ENCODE peak calls at places on chromosomes 5 and 9, in seven cellular contexts. Y, L, N, G, F, W and K are unnamed samples.
A peak's percentile ranks its signal among the peaks of the same experiment; 100 is the strongest.

GRCh38 chr5:138439537-138440225 is 824 bp downstream of the REEP2 start:
- DNase-seq in Y (no peak), L (no peak), N (peak; percentile 3), G (no peak), F (no peak), W (no peak), K (no peak)

GRCh38 chr5:41871866-41872265 is 1.6 kb upstream of the OXCT1 start:
- DNase-seq in Y (no peak), L (peak; percentile 32), N (peak; percentile 33), G (no peak), F (no peak), W (peak; percentile 47), K (peak; percentile 22)

GRCh38 chr9:114078781-114079156 is 669 bp upstream of the AMBP start:
- DNase-seq in Y (no peak), L (no peak), N (no peak), G (no peak), F (no peak), W (no peak), K (no peak)

GRCh38 chr5:378301-378891 is 56.9 kb downstream of the AHRR start:
- DNase-seq in Y (no peak), L (no peak), N (peak; percentile 88), G (peak; percentile 13), F (no peak), W (no peak), K (no peak)

GRCh38 chr5:100691545-100691944 is 156.4 kb downstream of the FAM174A start:
- DNase-seq in Y (no peak), L (no peak), N (peak; percentile 33), G (no peak), F (no peak), W (no peak), K (no peak)

GRCh38 chr9:38163518-38163917 is 94.5 kb upstream of the SHB start:
- DNase-seq in Y (no peak), L (no peak), N (no peak), G (no peak), F (no peak), W (no peak), K (no peak)

GRCh38 chr5:179128976-179129375 is 68.8 kb downstream of the ZNF354C start:
- DNase-seq in Y (no peak), L (no peak), N (no peak), G (no peak), F (no peak), W (no peak), K (peak; percentile 14)

GRCh38 chr9:100170556-100170955 is 71.5 kb downstream of the INVS start:
- DNase-seq in Y (no peak), L (no peak), N (peak; percentile 26), G (no peak), F (no peak), W (no peak), K (no peak)

GRCh38 chr5:27465140-27465539 is 426.8 kb upstream of the CDH9 start:
- DNase-seq in Y (no peak), L (no peak), N (no peak), G (no peak), F (no peak), W (no peak), K (no peak)

GRCh38 chr5:102921341-102922047 is 166.4 kb downstream of the PAM start:
- DNase-seq in Y (no peak), L (no peak), N (peak; percentile 29), G (no peak), F (no peak), W (no peak), K (no peak)

GRCh38 chr9:4375424-4376195 is 75.7 kb upstream of the GLIS3 start:
- DNase-seq in Y (peak; percentile 52), L (no peak), N (peak; percentile 82), G (no peak), F (no peak), W (no peak), K (no peak)

GRCh38 chr5:154446183-154447073 is 631 bp downstream of the SAP30L start:
- DNase-seq in Y (peak; percentile 46), L (peak; percentile 50), N (peak; percentile 66), G (peak; percentile 70), F (no peak), W (peak; percentile 49), K (peak; percentile 72)

GRCh38 chr5:160353379-160353778 is 17.0 kb downstream of the C1QTNF2 start:
- DNase-seq in Y (no peak), L (no peak), N (no peak), G (no peak), F (no peak), W (no peak), K (no peak)

DNA sequence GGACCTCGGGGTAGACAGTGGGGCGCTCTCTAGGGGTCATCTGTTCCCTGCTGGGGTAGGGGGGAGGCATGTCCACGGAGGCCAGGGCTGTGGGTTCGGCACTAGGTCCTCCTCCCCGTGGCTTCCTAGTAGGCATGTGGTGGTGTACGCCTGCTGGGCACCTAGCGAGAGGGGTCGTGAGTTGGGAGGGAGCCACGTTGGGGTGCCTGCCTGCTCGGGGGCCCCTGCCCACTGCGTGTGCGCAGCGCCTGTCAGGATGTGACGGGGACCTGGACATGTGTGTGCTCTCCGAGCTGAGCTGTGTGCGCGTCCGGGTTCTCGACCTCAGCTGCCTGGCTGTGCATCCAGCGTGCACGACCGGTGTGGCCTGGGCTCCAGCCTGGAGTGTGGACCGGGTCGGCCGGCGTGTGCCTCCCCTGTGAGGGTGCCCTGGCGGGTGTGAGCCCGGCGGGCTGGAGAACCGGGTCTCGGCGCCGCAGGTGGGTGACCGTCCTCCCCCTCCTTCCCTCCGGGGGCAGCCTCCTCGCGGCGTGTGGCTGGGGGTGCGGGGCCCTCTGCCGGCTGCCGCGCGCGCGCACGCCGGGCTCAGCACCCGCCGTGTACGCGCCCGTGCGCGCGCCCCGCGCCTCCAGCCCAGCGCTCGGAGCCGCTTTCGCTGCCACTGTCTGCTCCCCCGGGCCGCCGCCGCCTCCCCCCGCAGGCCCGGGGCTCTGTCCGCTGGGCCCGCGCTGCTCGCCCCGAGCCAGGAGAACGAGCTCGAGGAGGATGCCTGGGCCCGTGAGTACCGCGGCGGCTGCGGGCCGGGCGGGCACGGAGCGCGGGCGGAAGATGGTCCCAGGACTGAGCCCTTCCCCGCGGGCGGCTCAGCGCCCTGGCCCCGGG is at the start of gene PRR7:
- DNase-seq in Y (peak; percentile 85), L (no peak), N (peak; percentile 64), G (peak; percentile 79), F (no peak), W (peak; percentile 62), K (peak; percentile 69)
- TF ChIP-seq POLR2A in Y (peak; percentile 18), L (no peak), N (no peak), G (peak; percentile 52), F (no peak), W (no peak), K (no peak)

DNA sequence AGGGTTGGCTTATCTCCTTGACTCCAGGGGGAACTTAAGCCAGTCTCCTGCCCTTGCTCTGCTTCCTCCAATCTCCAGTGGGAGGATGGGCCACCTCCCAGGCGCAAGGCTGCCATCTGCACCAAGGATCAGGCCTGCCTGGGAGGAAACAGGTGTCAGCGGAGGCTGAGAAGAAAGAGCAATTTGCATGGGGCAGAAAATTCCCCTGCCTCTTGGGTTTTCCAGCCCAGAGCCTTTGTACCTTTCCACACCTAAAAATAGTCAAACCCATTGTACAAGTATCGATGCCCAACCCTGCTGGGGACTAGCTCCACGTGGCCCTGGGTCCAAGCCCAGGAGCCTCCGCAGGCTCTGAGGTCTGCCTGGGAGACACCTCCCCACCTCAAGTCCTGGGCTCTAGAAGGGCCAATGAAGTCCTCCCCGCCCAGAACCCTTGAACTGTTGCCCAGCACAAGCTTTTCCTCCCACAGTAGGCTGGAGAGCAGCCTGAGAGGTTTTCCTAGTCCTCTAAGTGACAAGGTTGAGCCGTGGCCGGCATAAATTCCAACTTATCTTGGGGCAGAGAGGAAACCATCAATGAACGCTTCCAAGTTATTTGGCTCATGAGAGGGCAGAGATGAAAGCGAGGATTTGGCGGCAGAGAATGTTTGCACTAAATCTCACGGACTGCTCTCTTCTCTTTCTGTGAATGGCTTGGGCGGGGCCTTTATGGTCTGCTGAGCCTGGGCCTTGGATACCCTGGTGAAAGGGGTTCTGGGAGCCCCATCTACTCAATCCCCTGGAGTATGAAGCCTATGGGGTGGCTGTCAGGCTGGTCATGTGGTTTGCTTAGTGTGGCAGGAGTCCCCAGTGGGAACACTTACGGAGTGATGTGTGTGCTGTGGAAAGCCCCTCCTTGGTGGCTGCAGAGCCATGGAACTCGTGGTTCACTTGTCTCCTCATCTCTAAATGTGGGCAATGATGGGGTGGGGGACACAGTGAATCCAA is 15.6 kb downstream of the JADE2 start:
- DNase-seq in Y (no peak), L (peak; percentile 21), N (no peak), G (peak; percentile 39), F (no peak), W (no peak), K (no peak)
- H3K4me1 ChIP-seq in Y (no peaks in the 10 kb centered on the region), L (peaks cover 39% of the 10 kb centered on the region), N (no peaks in the 10 kb centered on the region), G (no peaks in the 10 kb centered on the region), F (peaks cover 65% of the 10 kb centered on the region), W (peaks cover 5% of the 10 kb centered on the region), K (peaks cover 5% of the 10 kb centered on the region)

DNA sequence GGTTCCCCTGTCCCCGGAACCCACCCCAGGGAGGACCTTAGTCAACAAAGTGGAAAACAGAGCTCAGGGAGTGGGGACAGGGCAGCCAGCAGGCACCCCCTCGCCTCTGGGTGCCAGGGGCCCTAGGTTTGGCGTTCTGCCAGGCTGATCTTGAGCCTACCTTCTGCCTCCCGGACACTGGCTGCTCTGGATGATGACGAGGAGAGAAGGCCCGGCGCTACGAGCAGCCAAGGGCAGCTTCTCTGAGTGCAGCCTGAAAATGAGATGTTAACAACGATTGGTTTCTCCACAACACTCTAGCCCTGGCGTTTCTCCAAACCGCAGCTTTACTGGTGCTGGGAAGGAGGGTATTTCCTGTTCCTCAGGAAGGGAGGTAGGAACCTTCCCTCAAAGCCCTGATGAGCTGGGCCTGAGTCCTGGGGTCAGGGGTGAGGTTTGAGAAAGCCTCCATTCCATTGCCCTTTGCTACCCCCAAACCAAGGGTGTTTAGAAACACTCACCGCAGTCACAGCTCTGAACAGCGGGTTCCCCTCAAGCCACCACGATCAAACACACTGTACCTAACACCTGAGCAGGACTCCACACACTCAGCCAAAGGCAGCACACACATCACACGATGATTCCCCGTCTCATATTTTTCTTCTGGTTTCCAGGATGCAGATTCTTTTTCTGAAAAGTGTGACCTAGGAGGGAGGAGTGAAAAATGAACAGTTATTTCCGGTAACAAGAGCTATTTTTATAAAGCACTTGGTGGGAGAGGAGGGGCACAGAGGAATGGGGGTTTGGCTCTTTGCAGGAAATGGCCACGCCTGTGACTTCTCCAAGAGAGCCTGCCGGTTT is at the start of gene STING1:
- DNase-seq in Y (no peak), L (peak; percentile 89), N (peak; percentile 98), G (peak; percentile 62), F (peak; percentile 33), W (peak; percentile 67), K (peak; percentile 84)
- TF ChIP-seq POLR2A in Y (no peak), L (no peak), N (no peak), G (no peak), F (no peak), W (no peak), K (peak; percentile 37)

GRCh38 chr5:39216621-39217020 is 2.7 kb downstream of the FYB1 start:
- DNase-seq in Y (no peak), L (no peak), N (no peak), G (no peak), F (no peak), W (no peak), K (no peak)

GRCh38 chr5:39214912-39215709 is 4.3 kb downstream of the FYB1 start:
- DNase-seq in Y (no peak), L (no peak), N (no peak), G (no peak), F (no peak), W (no peak), K (no peak)

GRCh38 chr5:39213437-39214207 is 5.7 kb downstream of the FYB1 start:
- DNase-seq in Y (no peak), L (no peak), N (no peak), G (no peak), F (no peak), W (no peak), K (no peak)

GRCh38 chr5:39217365-39218281 is 1.7 kb downstream of the FYB1 start:
- DNase-seq in Y (peak; percentile 76), L (peak; percentile 73), N (peak; percentile 80), G (peak; percentile 62), F (no peak), W (peak; percentile 72), K (peak; percentile 67)

GRCh38 chr5:39215857-39216256 is 3.5 kb downstream of the FYB1 start:
- DNase-seq in Y (no peak), L (no peak), N (no peak), G (no peak), F (no peak), W (no peak), K (no peak)
- H3K4me1 ChIP-seq in Y (peaks cover 11% of the 10 kb centered on the region), L (peaks cover 92% of the 10 kb centered on the region), N (no peaks in the 10 kb centered on the region), G (no peaks in the 10 kb centered on the region), F (peaks cover 45% of the 10 kb centered on the region), W (no peaks in the 10 kb centered on the region), K (no peaks in the 10 kb centered on the region)